ENCODE peak calls at places on chromosomes 7 and 10, in five cellular contexts. F is neural progenitor cell, Z is choroid plexus epithelial cell, G is adrenal gland, B is esophagus squamous epithelium. V is an unnamed sample.

GRCh38 chr7:18890134-18890533 is 227.3 kb downstream of the TWIST1 start:
- DNase-seq in F (no peak), Z (peak; percentile 88), G (no peak), B (no peak), V (no peak)

GRCh38 chr10:95360122-95360715 is 69.4 kb upstream of the PDLIM1 start:
- DNase-seq in F (no peak), Z (peak; percentile 52), G (no peak), B (no peak), V (no peak)

GRCh38 chr7:27210441-27211083 is 10.7 kb upstream of the HOXA13 start:
- DNase-seq in F (peak; percentile 83), Z (peak; percentile 61), G (no peak), B (no peak), V (peak; percentile 83)

GRCh38 chr7:30657131-30657530 is 25.1 kb downstream of the CRHR2 start:
- DNase-seq in F (no peak), Z (no peak), G (no peak), B (no peak), V (no peak)

GRCh38 chr7:97842006-97842405 is 30.2 kb downstream of the ASNS start:
- DNase-seq in F (no peak), Z (no peak), G (no peak), B (no peak), V (no peak)

GRCh38 chr10:34290412-34291082 is 524.5 kb downstream of the PARD3 start:
- DNase-seq in F (no peak), Z (peak; percentile 88), G (peak; percentile 79), B (no peak), V (no peak)

GRCh38 chr10:110918633-110919348 is at the start of gene BBIP1:
- DNase-seq in F (no peak), Z (peak; percentile 100), G (peak; percentile 96), B (peak; percentile 79), V (peak; percentile 95)

GRCh38 chr10:96850825-96851224 is 18.7 kb downstream of the LCOR start:
- DNase-seq in F (no peak), Z (peak; percentile 97), G (no peak), B (no peak), V (no peak)

GRCh38 chr7:135151162-135151932 is 3.5 kb downstream of the TMEM140 start:
- DNase-seq in F (no peak), Z (no peak), G (no peak), B (no peak), V (no peak)

GRCh38 chr10:24947304-24948097 is 4.9 kb downstream of the PRTFDC1 start:
- DNase-seq in F (no peak), Z (peak; percentile 14), G (no peak), B (no peak), V (no peak)

GRCh38 chr10:806451-807162 is 117.1 kb upstream of the DIP2C start:
- DNase-seq in F (no peak), Z (no peak), G (peak; percentile 80), B (no peak), V (no peak)

GRCh38 chr7:87318741-87319140 is 26.7 kb upstream of the CROT start:
- DNase-seq in F (no peak), Z (peak; percentile 33), G (no peak), B (no peak), V (no peak)

GRCh38 chr10:5812283-5813090 is 747 bp downstream of the GDI2 start:
- DNase-seq in F (peak; percentile 75), Z (peak; percentile 16), G (peak; percentile 35), B (no peak), V (no peak)

GRCh38 chr7:157897686-157898085 is 560.9 kb downstream of the DNAJB6 start:
- DNase-seq in F (peak; percentile 26), Z (no peak), G (no peak), B (no peak), V (no peak)

GRCh38 chr7:132225216-132226030 is 350.8 kb downstream of the PLXNA4 start:
- DNase-seq in F (no peak), Z (no peak), G (no peak), B (no peak), V (no peak)

GRCh38 chr10:29647483-29647882 is 12.7 kb upstream of the SVIL start:
- DNase-seq in F (no peak), Z (no peak), G (no peak), B (no peak), V (no peak)

GRCh38 chr7:7274782-7275181 is 92.4 kb downstream of the C1GALT1 start:
- DNase-seq in F (peak; percentile 17), Z (peak; percentile 26), G (no peak), B (no peak), V (no peak)

GRCh38 chr10:112115781-112116385 is 67.7 kb downstream of the GPAM start:
- DNase-seq in F (peak; percentile 60), Z (peak; percentile 60), G (peak; percentile 39), B (no peak), V (peak; percentile 74)

GRCh38 chr10:103458720-103459119 is at the start of gene CALHM1:
- DNase-seq in F (peak; percentile 68), Z (no peak), G (no peak), B (no peak), V (peak; percentile 87)

GRCh38 chr10:70743879-70744278 is 41.3 kb downstream of the TBATA start:
- DNase-seq in F (no peak), Z (no peak), G (no peak), B (no peak), V (no peak)

GRCh38 chr10:89314676-89315075 is 12.8 kb downstream of the IFIT2 start:
- DNase-seq in F (no peak), Z (no peak), G (no peak), B (no peak), V (no peak)

GRCh38 chr10:132889091-132889490 is 53.3 kb downstream of the CFAP46 start:
- DNase-seq in F (no peak), Z (no peak), G (no peak), B (no peak), V (no peak)

GRCh38 chr10:132889556-132889955 is 52.8 kb downstream of the CFAP46 start:
- DNase-seq in F (no peak), Z (no peak), G (no peak), B (no peak), V (no peak)

GRCh38 chr10:132891313-132891712 is 51.1 kb downstream of the CFAP46 start:
- DNase-seq in F (no peak), Z (no peak), G (no peak), B (no peak), V (no peak)

GRCh38 chr10:132891994-132892393 is 50.4 kb downstream of the CFAP46 start:
- DNase-seq in F (no peak), Z (no peak), G (no peak), B (no peak), V (no peak)

GRCh38 chr10:132890301-132890700 is 52.1 kb downstream of the CFAP46 start:
- DNase-seq in F (no peak), Z (no peak), G (no peak), B (no peak), V (no peak)
- TF ChIP-seq CTCF in F (no peak), Z (no peak), G (no peak), B (no peak), V (no peak)

GRCh38 chr10:124953421-124953820 is 11.5 kb downstream of the ZRANB1 start:
- DNase-seq in F (no peak), Z (no peak), G (no peak), B (no peak), V (no peak)

GRCh38 chr10:124952123-124952522 is 10.2 kb downstream of the ZRANB1 start:
- DNase-seq in F (no peak), Z (no peak), G (no peak), B (no peak), V (no peak)

GRCh38 chr10:124944982-124945381 is 3.1 kb downstream of the ZRANB1 start:
- DNase-seq in F (no peak), Z (peak; percentile 76), G (no peak), B (no peak), V (no peak)

GRCh38 chr10:124946945-124947344 is 5.0 kb downstream of the ZRANB1 start:
- DNase-seq in F (no peak), Z (peak; percentile 46), G (no peak), B (no peak), V (no peak)

GRCh38 chr10:124949543-124949942 is 7.6 kb downstream of the ZRANB1 start:
- DNase-seq in F (no peak), Z (peak; percentile 71), G (no peak), B (no peak), V (no peak)
- TF ChIP-seq CTCF in F (no peak), Z (peak; percentile 34), G (no peak), B (no peak), V (no peak)

GRCh38 chr10:81348003-81348402 is 527.0 kb upstream of the NRG3 start:
- DNase-seq in F (no peak), Z (no peak), G (no peak), B (no peak), V (no peak)
- TF ChIP-seq CTCF in F (no peak), Z (no peak), G (no peak), B (no peak), V (no peak)

DNA sequence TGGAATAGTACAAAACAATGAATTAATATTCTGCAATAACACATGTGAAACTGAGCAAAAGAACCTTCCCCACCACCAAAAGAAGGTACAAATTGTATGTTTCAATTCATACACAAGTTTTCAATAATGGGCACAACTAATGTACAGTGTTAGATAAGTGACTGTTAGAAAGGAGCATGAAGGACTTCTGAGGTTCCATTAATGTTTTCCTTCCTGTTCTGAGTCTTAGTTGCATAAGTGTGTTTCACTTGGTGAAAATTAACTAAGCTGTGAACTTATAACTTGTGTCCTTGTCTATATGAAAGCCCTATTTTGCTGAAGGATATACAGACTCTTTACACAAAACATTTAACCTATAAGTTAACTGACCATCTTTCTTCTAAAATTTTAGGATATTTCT is 8.2 kb downstream of the GSAP start:
- DNase-seq in F (no peak), Z (no peak), G (no peak), B (no peak), V (no peak)
- TF ChIP-seq CTCF in F (no peak), Z (no peak), G (no peak), B (no peak), V (no peak)

DNA sequence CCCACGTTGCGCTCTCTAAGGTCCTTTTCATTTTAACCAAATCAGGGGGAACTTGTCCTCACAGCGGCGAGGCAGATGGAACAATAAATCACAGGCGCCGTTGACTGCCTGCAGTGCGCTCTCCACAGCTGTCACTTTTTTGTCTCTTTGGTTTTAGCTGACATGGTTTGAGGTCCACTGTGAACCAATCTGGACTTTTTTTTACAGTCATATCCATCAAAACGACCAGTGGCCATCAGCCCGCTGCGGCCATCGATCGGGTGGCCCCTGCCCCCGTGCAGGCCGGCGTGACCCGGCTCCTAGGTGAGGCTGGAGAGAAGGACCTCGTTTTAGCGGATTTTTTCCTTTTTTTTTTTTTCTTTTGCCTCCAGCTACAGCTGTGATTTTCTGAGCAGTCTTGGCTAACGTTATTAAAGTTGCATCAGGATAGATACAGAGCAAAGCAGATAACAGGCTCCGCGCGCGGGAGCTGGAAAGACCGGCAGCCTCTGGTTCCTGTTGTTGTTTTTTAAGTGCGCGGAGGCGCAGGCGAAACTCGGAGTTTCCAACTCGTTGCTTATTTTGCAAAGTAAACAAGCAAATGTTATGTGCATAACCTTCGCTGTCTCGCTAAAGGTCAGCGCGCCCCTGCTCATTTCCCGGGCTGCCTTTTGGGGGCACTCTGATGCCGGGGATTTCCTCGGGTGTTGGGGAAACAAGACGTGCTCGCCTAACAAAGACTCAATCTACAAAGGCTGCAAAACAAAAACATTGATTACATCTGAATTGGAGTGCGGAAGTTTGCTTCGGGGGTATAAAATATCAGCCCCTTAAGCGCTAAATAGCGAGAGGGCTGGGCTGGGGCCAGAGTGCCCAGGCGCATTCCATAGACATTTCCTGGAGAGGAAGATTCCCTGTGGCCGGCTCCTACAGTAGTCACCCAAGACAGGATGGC is 414.9 kb upstream of the MKI67 start:
- DNase-seq in F (peak; percentile 63), Z (no peak), G (no peak), B (no peak), V (peak; percentile 20)
- TF ChIP-seq CTCF in F (peak; percentile 60), Z (no peak), G (no peak), B (no peak), V (no peak)